ENCODE peak calls at places on chromosomes 13 and 19, in nine cellular contexts. T is A549, G is heart left ventricle, H is tibial artery, N is astrocyte of the spinal cord, W is fibroblast of the aortic adventitia, C is fibroblast of lung, O is left lung, I is IMR-90. D is an unnamed sample.

GRCh38 chr13:32045963-32046785 is 14.6 kb downstream of the FRY start:
- DNase-seq in T (no peak), G (no peak), H (no peak), N (peak), W (peak), C (peak), O (no peak), I (peak), D (peak)

GRCh38 chr13:102571075-102571474 is 25.7 kb upstream of the TPP2 start:
- DNase-seq in T (no peak), G (no peak), H (no peak), N (no peak), W (no peak), C (no peak), O (no peak), I (no peak), D (no peak)

GRCh38 chr13:76887070-76887563 is 912 bp upstream of the KCTD12 start:
- DNase-seq in T (no peak), G (no peak), H (no peak), N (no peak), W (no peak), C (peak), O (no peak), I (no peak), D (no peak)

GRCh38 chr13:109205315-109205714 is 575.9 kb downstream of the MYO16 start:
- DNase-seq in T (no peak), G (no peak), H (no peak), N (peak), W (no peak), C (peak), O (no peak), I (no peak), D (no peak)

GRCh38 chr19:13031917-13032623 is 36.8 kb downstream of the NFIX start:
- DNase-seq in T (no peak), G (peak), H (no peak), N (peak), W (peak), C (peak), O (peak), I (peak), D (no peak)

GRCh38 chr19:47284324-47284899 is 9.7 kb downstream of the INAFM1 start:
- DNase-seq in T (peak), G (no peak), H (no peak), N (peak), W (peak), C (peak), O (no peak), I (peak), D (peak)

GRCh38 chr13:39787086-39787487 is 131.6 kb downstream of the COG6 start:
- DNase-seq in T (no peak), G (no peak), H (no peak), N (no peak), W (no peak), C (peak), O (no peak), I (no peak), D (no peak)

GRCh38 chr19:56142087-56142787 is 1.1 kb downstream of the ZNF444 start:
- DNase-seq in T (no peak), G (no peak), H (no peak), N (no peak), W (no peak), C (no peak), O (no peak), I (no peak), D (no peak)

GRCh38 chr13:28551498-28551895 is 56.6 kb upstream of the FLT1 start:
- DNase-seq in T (no peak), G (no peak), H (no peak), N (no peak), W (no peak), C (no peak), O (no peak), I (no peak), D (no peak)

GRCh38 chr19:10927691-10928562 is 512 bp downstream of the YIPF2 start:
- DNase-seq in T (no peak), G (no peak), H (no peak), N (no peak), W (no peak), C (peak), O (no peak), I (no peak), D (peak)

GRCh38 chr19:801861-802496 is 4.7 kb downstream of the PTBP1 start:
- DNase-seq in T (no peak), G (peak), H (no peak), N (peak), W (peak), C (peak), O (peak), I (peak), D (peak)

GRCh38 chr13:78978381-78978998 is 319.5 kb upstream of the OBI1 start:
- DNase-seq in T (peak), G (no peak), H (no peak), N (peak), W (peak), C (peak), O (no peak), I (peak), D (peak)

GRCh38 chr19:53545271-53546065 is 7.5 kb downstream of the ZNF331 start:
- DNase-seq in T (peak), G (no peak), H (no peak), N (peak), W (peak), C (peak), O (peak), I (peak), D (no peak)

GRCh38 chr13:39159393-39159792 is 121.1 kb downstream of the NHLRC3 start:
- DNase-seq in T (no peak), G (no peak), H (no peak), N (no peak), W (no peak), C (no peak), O (no peak), I (no peak), D (no peak)

GRCh38 chr13:88622362-88622973 is 951.3 kb downstream of the SLITRK5 start:
- DNase-seq in T (no peak), G (no peak), H (no peak), N (no peak), W (no peak), C (no peak), O (no peak), I (no peak), D (no peak)

GRCh38 chr19:23996549-23996948 is 81.9 kb downstream of the ZNF726 start:
- DNase-seq in T (peak), G (no peak), H (no peak), N (no peak), W (no peak), C (no peak), O (no peak), I (no peak), D (no peak)

GRCh38 chr19:47885067-47885463 is 1.1 kb downstream of the SULT2A1 start:
- DNase-seq in T (no peak), G (no peak), H (no peak), N (no peak), W (no peak), C (no peak), O (no peak), I (no peak), D (no peak)

GRCh38 chr19:7348587-7349230 is at the start of gene ARHGEF18:
- DNase-seq in T (no peak), G (peak), H (peak), N (no peak), W (no peak), C (no peak), O (peak), I (no peak), D (peak)

GRCh38 chr19:9789066-9789465 is 20.5 kb upstream of the ZNF846 start:
- DNase-seq in T (no peak), G (no peak), H (no peak), N (no peak), W (no peak), C (no peak), O (no peak), I (no peak), D (no peak)

GRCh38 chr13:41199526-41199925 is 5.2 kb upstream of the KBTBD7 start:
- DNase-seq in T (no peak), G (no peak), H (no peak), N (no peak), W (no peak), C (no peak), O (no peak), I (no peak), D (peak)

GRCh38 chr19:46890423-46891170 is 29.8 kb downstream of the ARHGAP35 start:
- DNase-seq in T (peak), G (no peak), H (no peak), N (peak), W (peak), C (peak), O (no peak), I (peak), D (no peak)

GRCh38 chr19:32662186-32662585 is 12.8 kb downstream of the ANKRD27 start:
- DNase-seq in T (no peak), G (no peak), H (no peak), N (peak), W (peak), C (peak), O (no peak), I (peak), D (peak)

GRCh38 chr13:45615501-45616101 is at the start of gene ERICH6B:
- DNase-seq in T (peak), G (no peak), H (no peak), N (peak), W (peak), C (peak), O (peak), I (peak), D (peak)

GRCh38 chr13:114304346-114305034 is 9.8 kb upstream of the CHAMP1 start:
- DNase-seq in T (no peak), G (no peak), H (no peak), N (no peak), W (no peak), C (no peak), O (no peak), I (no peak), D (no peak)

GRCh38 chr19:32165750-32166149 is 179.7 kb upstream of the ZNF507 start:
- DNase-seq in T (no peak), G (no peak), H (no peak), N (no peak), W (no peak), C (no peak), O (no peak), I (no peak), D (no peak)

GRCh38 chr13:33134213-33134612 is 118.0 kb downstream of the KL start:
- DNase-seq in T (no peak), G (no peak), H (no peak), N (no peak), W (no peak), C (no peak), O (no peak), I (no peak), D (no peak)

GRCh38 chr13:84571264-84571663 is 689.0 kb upstream of the SLITRK1 start:
- DNase-seq in T (no peak), G (no peak), H (no peak), N (no peak), W (no peak), C (no peak), O (no peak), I (peak), D (no peak)

GRCh38 chr13:39457274-39457673 is 145.7 kb downstream of the LHFPL6 start:
- DNase-seq in T (no peak), G (no peak), H (no peak), N (no peak), W (no peak), C (no peak), O (no peak), I (no peak), D (no peak)

GRCh38 chr13:80276371-80277289 is 64.3 kb downstream of the SPRY2 start:
- DNase-seq in T (no peak), G (no peak), H (no peak), N (peak), W (no peak), C (peak), O (no peak), I (peak), D (no peak)

GRCh38 chr13:99962242-99962641 is 9.3 kb downstream of the ZIC5 start:
- DNase-seq in T (no peak), G (no peak), H (no peak), N (no peak), W (no peak), C (no peak), O (no peak), I (no peak), D (no peak)

GRCh38 chr13:98324105-98324504 is 147.0 kb upstream of the RNF113B start:
- DNase-seq in T (no peak), G (no peak), H (no peak), N (peak), W (peak), C (peak), O (no peak), I (no peak), D (no peak)

GRCh38 chr13:98998831-98999634 is 21.2 kb upstream of the DOCK9 start:
- DNase-seq in T (no peak), G (no peak), H (no peak), N (no peak), W (no peak), C (peak), O (no peak), I (no peak), D (no peak)

GRCh38 chr13:20654156-20654555 is 49.3 kb upstream of the IL17D start:
- DNase-seq in T (no peak), G (no peak), H (no peak), N (peak), W (peak), C (peak), O (no peak), I (peak), D (no peak)

GRCh38 chr13:94408300-94409036 is 71.0 kb downstream of the DCT start:
- DNase-seq in T (no peak), G (no peak), H (no peak), N (no peak), W (no peak), C (no peak), O (no peak), I (no peak), D (no peak)

GRCh38 chr19:32914879-32915278 is 45.3 kb upstream of the SLC7A9 start:
- DNase-seq in T (no peak), G (no peak), H (no peak), N (no peak), W (no peak), C (no peak), O (no peak), I (no peak), D (no peak)

GRCh38 chr13:50085063-50085462 is 69.8 kb downstream of the KCNRG start:
- DNase-seq in T (peak), G (no peak), H (no peak), N (peak), W (peak), C (no peak), O (no peak), I (peak), D (no peak)

GRCh38 chr19:49894879-49895565 is 1.7 kb downstream of the IL4I1 start:
- DNase-seq in T (no peak), G (no peak), H (no peak), N (no peak), W (no peak), C (no peak), O (no peak), I (no peak), D (no peak)

GRCh38 chr19:49894011-49894664 is 2.5 kb downstream of the IL4I1 start:
- DNase-seq in T (no peak), G (no peak), H (no peak), N (no peak), W (no peak), C (no peak), O (no peak), I (no peak), D (no peak)

GRCh38 chr19:49892716-49893115 is 4.0 kb downstream of the IL4I1 start:
- DNase-seq in T (no peak), G (no peak), H (no peak), N (no peak), W (no peak), C (no peak), O (no peak), I (no peak), D (no peak)

GRCh38 chr19:49891393-49891792 is 5.3 kb downstream of the IL4I1 start:
- DNase-seq in T (no peak), G (no peak), H (no peak), N (no peak), W (no peak), C (no peak), O (peak), I (no peak), D (no peak)

DNA sequence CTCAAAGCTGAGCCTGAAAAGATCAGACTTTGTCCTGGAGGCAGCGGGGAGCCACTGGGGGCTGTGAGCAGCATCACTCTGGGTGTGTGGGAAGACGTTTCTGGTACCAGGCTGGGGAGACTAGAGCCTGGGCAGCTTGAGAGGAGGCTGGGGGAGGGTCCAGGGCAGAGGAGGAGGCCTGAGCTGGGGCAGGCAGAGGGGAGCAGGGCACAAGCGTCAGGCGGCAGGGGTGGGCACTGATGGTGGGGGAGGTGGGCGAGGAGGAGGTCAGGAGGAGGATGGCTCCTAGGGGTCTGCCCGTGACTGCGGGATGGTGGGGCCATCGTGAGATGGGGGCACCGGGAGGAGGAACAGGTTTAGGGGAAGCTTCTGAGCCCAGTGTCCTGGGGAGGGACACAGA is 3.6 kb downstream of the IL4I1 start:
- DNase-seq in T (no peak), G (no peak), H (no peak), N (no peak), W (no peak), C (no peak), O (no peak), I (no peak), D (no peak)
- TF ChIP-seq CTCF in T (no peak), G (no peak), H (no peak), N (no peak), W (no peak), C (no peak), O (no peak), I (no peak), D (no peak)

DNA sequence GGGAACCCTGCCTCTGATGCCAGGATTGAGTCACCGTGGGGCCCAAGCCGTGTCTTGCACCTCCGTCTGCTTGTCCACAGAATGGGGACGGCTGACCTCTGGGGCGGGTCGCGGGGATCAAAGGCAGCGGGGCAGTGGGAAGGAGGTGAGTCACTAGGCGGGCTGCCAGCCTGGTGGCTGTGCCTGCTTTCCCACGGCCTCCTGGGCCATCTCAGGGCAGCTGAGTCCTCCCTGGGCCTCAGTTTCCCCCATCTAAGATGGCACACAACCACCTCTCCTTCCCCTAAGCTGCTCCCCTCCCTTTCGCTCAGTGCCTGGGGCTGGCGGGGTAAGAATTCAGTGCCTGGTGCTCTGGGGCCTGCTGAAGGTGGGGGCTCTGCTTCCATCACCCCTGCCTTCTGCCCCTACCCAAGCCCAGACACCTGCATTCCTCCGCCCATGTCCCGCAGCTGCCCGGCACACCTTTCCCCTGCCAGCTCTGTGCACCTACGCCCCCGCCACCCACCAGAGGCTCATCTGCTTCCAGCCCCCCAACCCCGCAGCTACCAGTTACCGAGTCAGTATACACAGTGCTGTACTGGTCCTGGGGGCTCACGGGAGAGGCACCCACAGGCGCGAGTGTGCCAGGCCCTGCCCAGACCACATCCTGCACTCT is 3.5 kb downstream of the MKNK2 start:
- DNase-seq in T (peak), G (peak), H (peak), N (no peak), W (no peak), C (no peak), O (peak), I (no peak), D (peak)
- H3K4me3 ChIP-seq in T (peak), G (peak), H (peak), N (no peak), W (peak), C (no peak), O (no peak), I (no peak), D (no peak)

DNA sequence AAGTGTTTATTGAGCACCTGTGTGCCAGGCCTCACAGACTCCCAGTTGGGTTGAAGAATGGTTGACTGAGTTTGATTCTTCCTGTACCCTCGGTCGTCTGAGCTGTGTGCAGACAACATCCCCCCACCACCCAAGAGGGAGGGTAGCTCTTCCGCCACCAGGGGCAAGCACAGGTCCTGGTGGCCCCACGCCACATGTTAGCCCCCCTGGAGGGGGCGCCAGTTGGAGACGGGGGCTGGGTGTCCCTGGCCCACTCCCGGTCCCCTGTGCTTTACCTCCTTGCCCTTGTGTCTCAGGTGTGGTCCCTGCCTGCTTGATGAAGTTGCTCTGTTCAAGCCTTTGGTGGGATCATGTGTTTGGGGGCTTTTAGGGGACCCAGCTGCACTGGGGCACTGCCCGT is 27.2 kb downstream of the COLGALT1 start:
- DNase-seq in T (no peak), G (no peak), H (no peak), N (no peak), W (no peak), C (no peak), O (no peak), I (no peak), D (no peak)
- TF ChIP-seq CTCF in T (no peak), G (no peak), H (no peak), N (no peak), W (no peak), C (no peak), O (no peak), I (no peak), D (no peak)

GRCh38 chr19:29941828-29942403 is at the start of gene URI1:
- DNase-seq in T (peak), G (peak), H (peak), N (peak), W (peak), C (peak), O (peak), I (peak), D (peak)
- H3K4me3 ChIP-seq in T (peak), G (peak), H (peak), N (peak), W (peak), C (peak), O (peak), I (peak), D (peak)